ENCODE peak calls at places on chromosomes 11 and 22, in ten cellular contexts. One of them, this sample, is unnamed.

GRCh38 chr11:13051257-13051656 is 42.1 kb downstream of the RASSF10 start:
- DNase-seq in endothelial cell: no peak
- DNase-seq in stimulated activated CD4-positive, alpha-beta T cell treated with anti-CD3 and anti-CD28 coated beads, Interleukin-1b, Interleukin-23, amount 100 ng/mL, for 1 hour: no peak
- DNase-seq in hepatocyte: no peak
- DNase-seq in stimulated activated CD8-positive, alpha-beta memory T cell treated with anti-CD3 and anti-CD28 coated beads, Interleukin-4, amount 100 ng/mL, for 1 hour: no peak
- DNase-seq in omental fat pad: no peak
- DNase-seq in foreskin fibroblast: no peak
- DNase-seq in CD8-positive, alpha-beta memory T cell: no peak
- DNase-seq in fibroblast of villous mesenchyme: no peak
- DNase-seq in anterior cingulate cortex: no peak
- DNase-seq in this sample: no peak

GRCh38 chr11:65304613-65305012 is 10.1 kb upstream of the CDC42EP2 start:
- DNase-seq in endothelial cell: no peak
- DNase-seq in stimulated activated CD4-positive, alpha-beta T cell treated with anti-CD3 and anti-CD28 coated beads, Interleukin-1b, Interleukin-23, amount 100 ng/mL, for 1 hour: no peak
- DNase-seq in hepatocyte: no peak
- DNase-seq in stimulated activated CD8-positive, alpha-beta memory T cell treated with anti-CD3 and anti-CD28 coated beads, Interleukin-4, amount 100 ng/mL, for 1 hour: no peak
- DNase-seq in omental fat pad: no peak
- DNase-seq in foreskin fibroblast: no peak
- DNase-seq in CD8-positive, alpha-beta memory T cell: no peak
- DNase-seq in fibroblast of villous mesenchyme: no peak
- DNase-seq in anterior cingulate cortex: no peak
- DNase-seq in this sample: no peak

GRCh38 chr11:104073950-104074349 is 37.5 kb downstream of the DDI1 start:
- DNase-seq in endothelial cell: no peak
- DNase-seq in stimulated activated CD4-positive, alpha-beta T cell treated with anti-CD3 and anti-CD28 coated beads, Interleukin-1b, Interleukin-23, amount 100 ng/mL, for 1 hour: no peak
- DNase-seq in hepatocyte: peak
- DNase-seq in stimulated activated CD8-positive, alpha-beta memory T cell treated with anti-CD3 and anti-CD28 coated beads, Interleukin-4, amount 100 ng/mL, for 1 hour: no peak
- DNase-seq in omental fat pad: no peak
- DNase-seq in foreskin fibroblast: peak
- DNase-seq in CD8-positive, alpha-beta memory T cell: no peak
- DNase-seq in fibroblast of villous mesenchyme: peak
- DNase-seq in anterior cingulate cortex: no peak
- DNase-seq in this sample: no peak

GRCh38 chr11:18791175-18792065 is at the start of gene PTPN5:
- DNase-seq in endothelial cell: peak
- DNase-seq in stimulated activated CD4-positive, alpha-beta T cell treated with anti-CD3 and anti-CD28 coated beads, Interleukin-1b, Interleukin-23, amount 100 ng/mL, for 1 hour: no peak
- DNase-seq in hepatocyte: no peak
- DNase-seq in stimulated activated CD8-positive, alpha-beta memory T cell treated with anti-CD3 and anti-CD28 coated beads, Interleukin-4, amount 100 ng/mL, for 1 hour: no peak
- DNase-seq in omental fat pad: no peak
- DNase-seq in foreskin fibroblast: peak
- DNase-seq in CD8-positive, alpha-beta memory T cell: no peak
- DNase-seq in fibroblast of villous mesenchyme: no peak
- DNase-seq in anterior cingulate cortex: peak
- DNase-seq in this sample: no peak

GRCh38 chr11:4839851-4840549 is 9.0 kb downstream of the OR51S1 start:
- DNase-seq in endothelial cell: no peak
- DNase-seq in stimulated activated CD4-positive, alpha-beta T cell treated with anti-CD3 and anti-CD28 coated beads, Interleukin-1b, Interleukin-23, amount 100 ng/mL, for 1 hour: no peak
- DNase-seq in hepatocyte: no peak
- DNase-seq in stimulated activated CD8-positive, alpha-beta memory T cell treated with anti-CD3 and anti-CD28 coated beads, Interleukin-4, amount 100 ng/mL, for 1 hour: no peak
- DNase-seq in omental fat pad: no peak
- DNase-seq in foreskin fibroblast: no peak
- DNase-seq in CD8-positive, alpha-beta memory T cell: no peak
- DNase-seq in fibroblast of villous mesenchyme: no peak
- DNase-seq in anterior cingulate cortex: no peak
- DNase-seq in this sample: no peak

GRCh38 chr11:77195071-77195705 is 67.1 kb downstream of the MYO7A start:
- DNase-seq in endothelial cell: no peak
- DNase-seq in stimulated activated CD4-positive, alpha-beta T cell treated with anti-CD3 and anti-CD28 coated beads, Interleukin-1b, Interleukin-23, amount 100 ng/mL, for 1 hour: no peak
- DNase-seq in hepatocyte: no peak
- DNase-seq in stimulated activated CD8-positive, alpha-beta memory T cell treated with anti-CD3 and anti-CD28 coated beads, Interleukin-4, amount 100 ng/mL, for 1 hour: no peak
- DNase-seq in omental fat pad: no peak
- DNase-seq in foreskin fibroblast: no peak
- DNase-seq in CD8-positive, alpha-beta memory T cell: no peak
- DNase-seq in fibroblast of villous mesenchyme: no peak
- DNase-seq in anterior cingulate cortex: no peak
- DNase-seq in this sample: no peak

GRCh38 chr11:102112654-102112926 is 2.3 kb downstream of the YAP1 start:
- DNase-seq in endothelial cell: no peak
- DNase-seq in stimulated activated CD4-positive, alpha-beta T cell treated with anti-CD3 and anti-CD28 coated beads, Interleukin-1b, Interleukin-23, amount 100 ng/mL, for 1 hour: no peak
- DNase-seq in hepatocyte: no peak
- DNase-seq in stimulated activated CD8-positive, alpha-beta memory T cell treated with anti-CD3 and anti-CD28 coated beads, Interleukin-4, amount 100 ng/mL, for 1 hour: no peak
- DNase-seq in omental fat pad: no peak
- DNase-seq in foreskin fibroblast: no peak
- DNase-seq in CD8-positive, alpha-beta memory T cell: no peak
- DNase-seq in fibroblast of villous mesenchyme: no peak
- DNase-seq in anterior cingulate cortex: no peak
- DNase-seq in this sample: no peak

GRCh38 chr11:14320020-14320419 is 39.0 kb downstream of the RRAS2 start:
- DNase-seq in endothelial cell: no peak
- DNase-seq in stimulated activated CD4-positive, alpha-beta T cell treated with anti-CD3 and anti-CD28 coated beads, Interleukin-1b, Interleukin-23, amount 100 ng/mL, for 1 hour: no peak
- DNase-seq in hepatocyte: no peak
- DNase-seq in stimulated activated CD8-positive, alpha-beta memory T cell treated with anti-CD3 and anti-CD28 coated beads, Interleukin-4, amount 100 ng/mL, for 1 hour: no peak
- DNase-seq in omental fat pad: no peak
- DNase-seq in foreskin fibroblast: peak
- DNase-seq in CD8-positive, alpha-beta memory T cell: peak
- DNase-seq in fibroblast of villous mesenchyme: peak
- DNase-seq in anterior cingulate cortex: no peak
- DNase-seq in this sample: no peak

GRCh38 chr11:86151188-86152005 is 82.5 kb upstream of the PICALM start:
- DNase-seq in endothelial cell: no peak
- DNase-seq in stimulated activated CD4-positive, alpha-beta T cell treated with anti-CD3 and anti-CD28 coated beads, Interleukin-1b, Interleukin-23, amount 100 ng/mL, for 1 hour: no peak
- DNase-seq in hepatocyte: peak
- DNase-seq in stimulated activated CD8-positive, alpha-beta memory T cell treated with anti-CD3 and anti-CD28 coated beads, Interleukin-4, amount 100 ng/mL, for 1 hour: no peak
- DNase-seq in omental fat pad: no peak
- DNase-seq in foreskin fibroblast: peak
- DNase-seq in CD8-positive, alpha-beta memory T cell: no peak
- DNase-seq in fibroblast of villous mesenchyme: no peak
- DNase-seq in anterior cingulate cortex: peak
- DNase-seq in this sample: no peak

GRCh38 chr11:117657801-117658200 is 139.2 kb downstream of the DSCAML1 start:
- DNase-seq in endothelial cell: no peak
- DNase-seq in stimulated activated CD4-positive, alpha-beta T cell treated with anti-CD3 and anti-CD28 coated beads, Interleukin-1b, Interleukin-23, amount 100 ng/mL, for 1 hour: no peak
- DNase-seq in hepatocyte: no peak
- DNase-seq in stimulated activated CD8-positive, alpha-beta memory T cell treated with anti-CD3 and anti-CD28 coated beads, Interleukin-4, amount 100 ng/mL, for 1 hour: no peak
- DNase-seq in omental fat pad: no peak
- DNase-seq in foreskin fibroblast: no peak
- DNase-seq in CD8-positive, alpha-beta memory T cell: no peak
- DNase-seq in fibroblast of villous mesenchyme: no peak
- DNase-seq in anterior cingulate cortex: peak
- DNase-seq in this sample: peak

GRCh38 chr11:88523362-88524028 is 186.0 kb upstream of the CTSC start:
- DNase-seq in endothelial cell: no peak
- DNase-seq in stimulated activated CD4-positive, alpha-beta T cell treated with anti-CD3 and anti-CD28 coated beads, Interleukin-1b, Interleukin-23, amount 100 ng/mL, for 1 hour: no peak
- DNase-seq in hepatocyte: no peak
- DNase-seq in stimulated activated CD8-positive, alpha-beta memory T cell treated with anti-CD3 and anti-CD28 coated beads, Interleukin-4, amount 100 ng/mL, for 1 hour: no peak
- DNase-seq in omental fat pad: no peak
- DNase-seq in foreskin fibroblast: peak
- DNase-seq in CD8-positive, alpha-beta memory T cell: no peak
- DNase-seq in fibroblast of villous mesenchyme: peak
- DNase-seq in anterior cingulate cortex: no peak
- DNase-seq in this sample: no peak

GRCh38 chr22:19524170-19525115 is at the start of gene CLDN5:
- DNase-seq in endothelial cell: peak
- DNase-seq in stimulated activated CD4-positive, alpha-beta T cell treated with anti-CD3 and anti-CD28 coated beads, Interleukin-1b, Interleukin-23, amount 100 ng/mL, for 1 hour: no peak
- DNase-seq in hepatocyte: no peak
- DNase-seq in stimulated activated CD8-positive, alpha-beta memory T cell treated with anti-CD3 and anti-CD28 coated beads, Interleukin-4, amount 100 ng/mL, for 1 hour: no peak
- DNase-seq in omental fat pad: no peak
- DNase-seq in foreskin fibroblast: peak
- DNase-seq in CD8-positive, alpha-beta memory T cell: no peak
- DNase-seq in fibroblast of villous mesenchyme: peak
- DNase-seq in anterior cingulate cortex: no peak
- DNase-seq in this sample: no peak

This sample was measured in cerebellar nuclear complex.